ENCODE peak calls at places on chromosome 15, in four cellular contexts. U, F, A and H are unnamed samples.

GRCh38 chr15:83285979-83286553 is 1.6 kb upstream of the BNC1 start:
- DNase-seq in U (no peak), F (peak; percentile 71), A (no peak), H (no peak)

GRCh38 chr15:66707310-66708160 is 5.5 kb downstream of the SMAD6 start:
- DNase-seq in U (peak; percentile 35), F (no peak), A (no peak), H (no peak)

GRCh38 chr15:64046347-64047153 is at the start of gene DAPK2:
- DNase-seq in U (peak; percentile 66), F (peak; percentile 38), A (peak; percentile 88), H (peak; percentile 70)

GRCh38 chr15:68232937-68233336 is 3.4 kb upstream of the CLN6 start:
- DNase-seq in U (no peak), F (no peak), A (no peak), H (no peak)

GRCh38 chr15:63986751-63987341 is 59.4 kb downstream of the DAPK2 start:
- DNase-seq in U (no peak), F (no peak), A (no peak), H (no peak)

GRCh38 chr15:89196994-89197393 is 24.4 kb downstream of the RLBP1 start:
- DNase-seq in U (no peak), F (peak; percentile 51), A (no peak), H (no peak)

GRCh38 chr15:99076555-99077308 is 28.1 kb upstream of the SYNM start:
- DNase-seq in U (no peak), F (peak; percentile 81), A (peak; percentile 86), H (peak; percentile 44)

GRCh38 chr15:64134322-64134829 is 17.2 kb upstream of the SNX22 start:
- DNase-seq in U (no peak), F (no peak), A (peak; percentile 85), H (no peak)

GRCh38 chr15:62494144-62494543 is 329.1 kb upstream of the C2CD4B start:
- DNase-seq in U (no peak), F (no peak), A (no peak), H (no peak)

GRCh38 chr15:71447328-71448250 is 332.3 kb downstream of the THSD4 start:
- DNase-seq in U (no peak), F (peak; percentile 83), A (no peak), H (no peak)

GRCh38 chr15:29090617-29091466 is 178.8 kb downstream of the NSMCE3 start:
- DNase-seq in U (peak; percentile 38), F (no peak), A (no peak), H (peak; percentile 60)

GRCh38 chr15:29126821-29127461 is 142.7 kb downstream of the NSMCE3 start:
- DNase-seq in U (no peak), F (no peak), A (no peak), H (no peak)

GRCh38 chr15:41966920-41967465 is 5.4 kb downstream of the EHD4 start:
- DNase-seq in U (no peak), F (no peak), A (peak; percentile 48), H (no peak)

GRCh38 chr15:80969316-80969715 is 20.3 kb downstream of the MESD start:
- DNase-seq in U (no peak), F (no peak), A (peak; percentile 17), H (no peak)

GRCh38 chr15:81216411-81216810 is 19.7 kb downstream of the IL16 start:
- DNase-seq in U (no peak), F (no peak), A (no peak), H (no peak)

GRCh38 chr15:73617910-73618309 is 15.3 kb downstream of the NPTN start:
- DNase-seq in U (no peak), F (no peak), A (no peak), H (no peak)

GRCh38 chr15:33680336-33680735 is 288.0 kb upstream of the CHRM5 start:
- DNase-seq in U (no peak), F (no peak), A (no peak), H (no peak)

GRCh38 chr15:94324117-94324826 is 92.9 kb downstream of the MCTP2 start:
- DNase-seq in U (peak; percentile 25), F (peak; percentile 72), A (no peak), H (peak; percentile 60)